ENCODE peak calls at places on chromosomes 13 and 19, in four cellular contexts. N, Y, J and E are unnamed samples.

GRCh38 chr19:7921302-7921954 is 1.3 kb downstream of the SNAPC2 start:
- DNase-seq in N (no peak), J (no peak), Y (no peak), E (no peak)

GRCh38 chr19:2235396-2236284 is 489 bp downstream of the PLEKHJ1 start:
- DNase-seq in J (no peak), Y (no peak), N (peak), E (peak)

GRCh38 chr19:35249848-35250711 is 1.3 kb downstream of the LSR start:
- DNase-seq in N (no peak), J (no peak), Y (no peak), E (no peak)

GRCh38 chr13:107518292-107518691 is 697.0 kb downstream of the LIG4 start:
- DNase-seq in J (no peak), N (no peak), Y (no peak), E (no peak)

GRCh38 chr13:68380041-68380973 is 1150.2 kb upstream of the PCDH9 start:
- DNase-seq in J (no peak), Y (no peak), N (no peak), E (no peak)

GRCh38 chr13:51122868-51123267 is 11.8 kb upstream of the C13orf42 start:
- DNase-seq in Y (no peak), J (no peak), N (no peak), E (no peak)

GRCh38 chr13:77876176-77876575 is 42.5 kb downstream of the EDNRB start:
- DNase-seq in N (no peak), Y (no peak), J (no peak), E (no peak)

GRCh38 chr13:99500839-99501134 is 485 bp upstream of the TM9SF2 start:
- DNase-seq in N (no peak), Y (no peak), J (no peak), E (no peak)

DNA sequence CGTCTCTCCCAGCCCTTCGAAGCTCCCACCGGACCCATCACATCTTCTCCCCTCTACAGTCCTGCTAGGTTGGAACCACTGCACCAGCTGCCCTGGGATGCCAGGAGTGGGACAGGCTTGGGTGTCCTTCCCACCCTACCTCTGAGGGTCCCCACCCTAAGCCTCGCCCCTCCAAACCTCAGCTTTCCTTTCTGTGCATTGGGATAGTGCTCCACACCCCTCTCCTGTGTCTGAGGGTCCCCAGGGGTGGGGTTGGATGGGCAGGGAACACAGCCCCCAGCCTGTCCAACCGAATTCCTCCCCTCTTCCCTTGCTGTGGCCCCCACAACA is 1.9 kb upstream of the BCL3 start:
- DNase-seq in J (no peak), N (no peak), Y (no peak), E (no peak)
- H3K27ac ChIP-seq in J (no peak), N (peak), Y (peak), E (peak)

DNA sequence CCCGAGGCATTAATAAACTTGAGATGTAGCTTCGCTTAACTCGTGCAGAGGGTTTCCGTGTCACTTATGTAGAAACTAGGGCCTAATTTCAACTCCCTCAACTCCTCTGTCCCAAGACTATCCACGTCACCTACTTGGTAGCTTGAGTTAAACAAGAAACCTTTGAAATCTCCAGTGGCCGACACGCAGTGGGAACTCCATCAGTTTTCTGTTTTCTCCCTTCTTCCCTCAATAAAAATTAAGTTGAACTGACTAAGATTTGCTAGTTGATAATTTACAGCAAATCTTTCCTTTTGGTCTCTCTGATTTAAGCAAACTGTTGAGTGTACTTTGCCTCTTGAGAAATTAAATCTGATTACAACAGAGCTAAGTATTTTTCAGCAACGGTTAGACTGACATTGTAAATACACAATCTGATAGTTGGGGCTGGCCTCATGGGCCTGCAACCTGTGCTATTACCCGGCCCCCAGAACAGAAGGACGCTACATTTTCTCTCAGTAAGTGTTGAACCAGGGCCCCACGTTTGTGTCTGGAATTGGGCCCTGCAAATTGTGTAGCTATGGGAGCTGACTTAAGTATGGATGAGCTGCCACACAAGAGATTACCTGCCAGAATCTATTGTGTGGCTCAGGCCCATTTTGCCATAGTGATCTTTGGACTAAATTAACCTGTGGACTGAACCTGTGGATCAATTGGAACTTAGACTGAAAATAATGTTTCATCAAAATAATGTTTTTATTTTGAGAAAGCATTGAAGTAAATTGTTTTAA is 692 bp upstream of the ESD start:
- DNase-seq in N (no peak), J (no peak), Y (no peak), E (no peak)
- H3K27ac ChIP-seq in N (peak), J (no peak), Y (peak), E (peak)

DNA sequence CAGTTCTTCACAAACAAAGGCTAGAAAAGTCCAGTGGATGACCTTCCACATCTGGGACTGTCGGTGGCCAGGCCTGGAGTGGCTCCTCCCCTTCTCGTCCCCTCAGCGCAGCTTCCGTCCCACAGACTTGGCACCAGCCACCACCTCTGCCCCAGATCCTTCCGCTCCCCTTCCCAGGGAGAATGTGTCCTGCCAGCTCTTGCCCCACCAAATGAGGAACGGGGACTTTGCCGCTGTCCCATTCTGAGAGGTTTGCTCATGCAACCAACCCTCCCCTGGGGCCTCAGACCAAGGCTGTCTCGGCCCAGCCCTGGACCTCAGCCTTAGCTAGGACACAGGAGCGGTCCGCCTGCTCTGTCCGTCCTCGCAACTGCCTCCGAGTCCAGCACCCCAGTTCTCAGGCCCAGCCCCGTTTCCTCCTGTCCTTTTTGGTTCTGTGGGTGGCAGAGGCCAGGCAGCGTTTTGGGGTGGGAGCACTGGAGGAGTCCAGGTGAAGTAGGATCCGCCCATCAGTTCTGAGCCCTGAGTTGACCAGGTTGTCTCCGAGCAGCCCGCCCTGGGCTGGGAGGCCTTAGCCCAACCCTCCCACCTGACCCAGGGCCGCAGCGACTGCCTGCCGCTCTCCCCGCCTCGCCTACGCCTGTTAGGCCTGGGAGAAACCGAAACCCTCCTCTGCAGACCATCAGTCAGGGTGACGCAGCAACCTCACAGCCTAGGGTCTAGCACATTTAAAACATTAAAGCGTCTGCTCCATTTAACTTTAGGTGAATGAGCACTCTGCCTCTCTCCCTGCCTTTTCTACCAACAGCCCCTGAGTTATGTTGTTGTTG is 284.3 kb downstream of the FOXO1 start:
- DNase-seq in N (no peak), Y (no peak), J (no peak), E (no peak)
- H3K27ac ChIP-seq in N (no peak), Y (no peak), J (no peak), E (no peak)

GRCh38 chr13:110348751-110349150 is 41.7 kb downstream of the COL4A2 start:
- DNase-seq in Y (no peak), N (no peak), J (no peak), E (no peak)
- H3K27ac ChIP-seq in Y (no peak), N (no peak), J (no peak), E (peak)

GRCh38 chr19:5826531-5827341 is 12.8 kb downstream of the FUT6 start:
- DNase-seq in N (peak), Y (no peak), J (no peak), E (peak)

GRCh38 chr19:5829567-5830315 is 9.8 kb downstream of the FUT6 start:
- DNase-seq in J (no peak), N (no peak), Y (no peak), E (no peak)

GRCh38 chr19:5827891-5828660 is 11.4 kb downstream of the FUT6 start:
- DNase-seq in J (peak), Y (peak), N (peak), E (peak)

GRCh38 chr19:5827342-5827890 is 12.1 kb downstream of the FUT6 start:
- DNase-seq in J (no peak), N (peak), Y (no peak), E (no peak)

GRCh38 chr19:5828661-5829566 is 10.6 kb downstream of the FUT6 start:
- DNase-seq in Y (no peak), N (peak), J (no peak), E (no peak)
- H3K27ac ChIP-seq in Y (peak), N (peak), J (no peak), E (peak)

GRCh38 chr13:85314686-85315085 is 484.5 kb downstream of the SLITRK6 start:
- DNase-seq in N (no peak), Y (no peak), J (no peak), E (no peak)

GRCh38 chr13:85316501-85316900 is 482.7 kb downstream of the SLITRK6 start:
- DNase-seq in Y (no peak), N (no peak), J (no peak), E (no peak)

GRCh38 chr13:85317781-85318180 is 481.4 kb downstream of the SLITRK6 start:
- DNase-seq in Y (no peak), N (no peak), J (no peak), E (no peak)

GRCh38 chr13:85312071-85312470 is 487.1 kb downstream of the SLITRK6 start:
- DNase-seq in Y (no peak), J (no peak), N (no peak), E (no peak)

GRCh38 chr13:85313761-85314503 is 485.3 kb downstream of the SLITRK6 start:
- DNase-seq in N (no peak), Y (no peak), J (no peak), E (no peak)
- H3K27ac ChIP-seq in N (no peak), Y (no peak), J (no peak), E (no peak)

DNA sequence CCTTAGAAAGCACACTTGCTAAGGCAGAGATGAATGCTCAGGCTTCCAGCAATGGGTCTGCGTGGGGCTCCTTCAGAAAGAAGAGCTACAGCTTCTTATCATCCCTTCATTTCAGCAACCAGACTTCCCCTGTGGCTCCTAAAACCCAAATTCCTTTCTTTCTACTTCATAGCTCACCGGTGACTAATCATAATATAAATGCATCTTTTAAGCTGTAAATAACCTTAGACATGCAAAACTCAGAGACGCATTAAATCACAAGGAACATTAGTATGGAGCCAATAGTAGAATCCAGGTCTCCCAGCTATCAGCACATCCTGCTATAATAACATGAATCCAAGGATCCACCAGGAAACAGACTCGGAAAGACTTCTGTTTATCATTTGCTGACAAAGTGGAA is 375.6 kb downstream of the COG6 start:
- DNase-seq in N (no peak), J (no peak), Y (no peak), E (no peak)
- H3K27ac ChIP-seq in N (no peak), J (no peak), Y (no peak), E (no peak)

GRCh38 chr19:38202504-38202903 is 21.5 kb downstream of the DPF1 start:
- DNase-seq in J (no peak), N (no peak), Y (no peak), E (no peak)
- H3K27ac ChIP-seq in J (no peak), N (no peak), Y (no peak), E (no peak)

DNA sequence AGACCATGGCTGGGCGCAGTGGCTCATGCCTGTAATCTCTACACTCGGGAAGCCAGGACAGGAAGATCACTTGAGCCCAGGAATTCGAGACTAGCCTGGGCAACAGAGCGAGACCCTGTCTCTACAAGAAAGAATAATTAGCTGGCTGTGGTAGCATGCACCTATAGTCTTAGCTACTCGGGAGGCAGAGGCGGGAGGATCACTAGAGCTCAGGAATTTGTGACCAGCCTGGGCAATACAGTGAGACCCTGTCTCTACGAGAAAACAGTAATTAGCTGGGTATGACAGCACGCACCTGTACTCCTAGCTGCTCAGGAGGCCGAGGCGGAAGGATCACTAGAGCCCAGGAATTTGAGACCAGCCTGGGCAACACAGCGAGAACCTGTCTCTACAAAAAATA is 7.4 kb downstream of the DNMT1 start:
- DNase-seq in J (no peak), Y (no peak), N (no peak), E (no peak)
- H3K27ac ChIP-seq in J (no peak), Y (no peak), N (no peak), E (no peak)